ENCODE peak calls at places on chromosomes 11 and 22, in four cellular contexts. K is breast epithelium, M is endothelial cell of umbilical vein, J is spleen. L is an unnamed sample.

GRCh38 chr22:17638182-17638431 is 450 bp upstream of the BCL2L13 start:
- DNase-seq in K (no peak), M (no peak), J (peak), L (no peak)

GRCh38 chr22:39839917-39840510 is 53.5 kb downstream of the ENTHD1 start:
- DNase-seq in K (no peak), M (no peak), J (no peak), L (no peak)

GRCh38 chr22:48653306-48653705 is 1174.4 kb downstream of the BRD1 start:
- DNase-seq in K (no peak), M (no peak), J (no peak), L (no peak)

GRCh38 chr11:5129457-5129877 is 8.7 kb downstream of the OR52A5 start:
- DNase-seq in K (no peak), M (no peak), J (no peak), L (no peak)

GRCh38 chr11:78351979-78352731 is 65.5 kb downstream of the GAB2 start:
- DNase-seq in K (no peak), M (no peak), J (no peak), L (no peak)

GRCh38 chr11:109015283-109015682 is 350.4 kb downstream of the DDX10 start:
- DNase-seq in K (no peak), M (peak), J (no peak), L (no peak)

GRCh38 chr11:66188580-66188979 is 79.9 kb upstream of the RAB1B start:
- DNase-seq in K (no peak), M (peak), J (no peak), L (no peak)

GRCh38 chr22:17612057-17612456 is 16.5 kb downstream of the ATP6V1E1 start:
- DNase-seq in K (no peak), M (no peak), J (no peak), L (no peak)

GRCh38 chr11:123052884-123053721 is 8.8 kb downstream of the HSPA8 start:
- DNase-seq in K (no peak), M (no peak), J (no peak), L (no peak)

GRCh38 chr11:96472085-96472484 is 82.3 kb downstream of the JRKL start:
- DNase-seq in K (no peak), M (no peak), J (no peak), L (no peak)

GRCh38 chr11:69310934-69311766 is 17.2 kb downstream of the MYEOV start:
- DNase-seq in K (no peak), M (no peak), J (no peak), L (no peak)

GRCh38 chr11:72721689-72722049 is 30.5 kb downstream of the ARAP1 start:
- DNase-seq in K (no peak), M (no peak), J (peak), L (peak)

GRCh38 chr11:110079726-110080125 is 13.5 kb upstream of the ZC3H12C start:
- DNase-seq in K (no peak), M (no peak), J (no peak), L (no peak)

GRCh38 chr22:21926728-21927127 is 25.9 kb downstream of the PPM1F start:
- DNase-seq in K (no peak), M (no peak), J (peak), L (no peak)

GRCh38 chr22:47407626-47408025 is 645.2 kb downstream of the TBC1D22A start:
- DNase-seq in K (no peak), M (no peak), J (no peak), L (no peak)

GRCh38 chr11:92685049-92685448 is 284.4 kb upstream of the MTNR1B start:
- DNase-seq in K (no peak), M (no peak), J (no peak), L (no peak)

GRCh38 chr11:71305451-71306125 is 53.2 kb upstream of the SHANK2 start:
- DNase-seq in K (peak), M (no peak), J (peak), L (peak)

GRCh38 chr11:130798280-130798679 is 118.0 kb downstream of the SNX19 start:
- DNase-seq in K (no peak), M (no peak), J (no peak), L (no peak)

GRCh38 chr11:68213135-68213515 is at the start of gene KMT5B:
- DNase-seq in K (peak), M (no peak), J (no peak), L (peak)

GRCh38 chr11:66936326-66936725 is 21.9 kb downstream of the PC start:
- DNase-seq in K (no peak), M (no peak), J (no peak), L (no peak)

GRCh38 chr11:41826129-41826528 is 366.7 kb upstream of the LRRC4C start:
- DNase-seq in K (no peak), M (no peak), J (no peak), L (no peak)

GRCh38 chr11:76794371-76795284 is 11.5 kb downstream of the TSKU start:
- DNase-seq in K (no peak), M (no peak), J (peak), L (no peak)

GRCh38 chr11:10735532-10736465 is 15.2 kb upstream of the CTR9 start:
- DNase-seq in K (peak), M (peak), J (peak), L (peak)

GRCh38 chr22:36595154-36595553 is 66.2 kb upstream of the EIF3D start:
- DNase-seq in K (no peak), M (no peak), J (no peak), L (no peak)

GRCh38 chr11:18540207-18541009 is 13.7 kb upstream of the TSG101 start:
- DNase-seq in K (no peak), M (peak), J (no peak), L (no peak)

GRCh38 chr11:129323896-129324522 is 51.6 kb upstream of the BARX2 start:
- DNase-seq in K (no peak), M (no peak), J (no peak), L (peak)
- TF ChIP-seq POLR2AphosphoS5 in K (no peak), M (no peak), J (no peak), L (peak)

GRCh38 chr11:12110714-12111481 is 508 bp downstream of the MICAL2 start:
- DNase-seq in K (no peak), M (no peak), J (peak), L (no peak)

GRCh38 chr11:12110201-12110713 is at the start of gene MICAL2:
- DNase-seq in K (peak), M (peak), J (peak), L (peak)

GRCh38 chr11:12108875-12109453 is 1.4 kb upstream of the MICAL2 start:
- DNase-seq in K (no peak), M (no peak), J (no peak), L (no peak)

GRCh38 chr11:12111482-12112149 is 1.2 kb downstream of the MICAL2 start:
- DNase-seq in K (no peak), M (no peak), J (no peak), L (no peak)

GRCh38 chr11:12109591-12110196 is 696 bp upstream of the MICAL2 start:
- DNase-seq in K (no peak), M (no peak), J (no peak), L (no peak)
- TF ChIP-seq POLR2AphosphoS5 in K (no peak), M (no peak), J (no peak), L (no peak)

DNA sequence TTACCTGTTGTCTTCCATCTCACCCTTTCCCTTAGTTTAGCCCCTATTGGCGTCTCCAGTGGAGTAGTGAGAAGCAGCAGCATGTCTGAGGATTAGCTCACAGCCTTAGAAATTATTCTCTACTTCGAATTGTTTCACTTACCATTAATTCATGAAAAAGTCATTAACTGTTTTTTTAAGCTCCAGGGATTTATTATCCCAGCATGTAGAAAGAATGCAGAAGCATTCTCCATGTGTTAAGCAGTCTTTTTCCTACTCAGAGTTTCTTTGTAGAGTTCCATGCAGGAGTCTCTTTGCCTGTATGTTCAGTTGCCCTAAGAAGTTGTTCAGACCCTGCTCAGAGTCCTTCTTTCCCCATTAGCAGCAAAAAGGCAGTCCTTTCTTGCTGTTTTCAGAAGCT is 137.9 kb upstream of the RASSF10 start:
- DNase-seq in K (no peak), M (no peak), J (no peak), L (no peak)
- TF ChIP-seq POLR2AphosphoS5 in K (no peak), M (no peak), J (no peak), L (no peak)

GRCh38 chr11:21546715-21547114 is 646.2 kb upstream of the ANO5 start:
- DNase-seq in K (no peak), M (no peak), J (no peak), L (no peak)

GRCh38 chr11:21537980-21538379 is 654.9 kb upstream of the ANO5 start:
- DNase-seq in K (no peak), M (no peak), J (no peak), L (no peak)

GRCh38 chr11:21545701-21546100 is 647.2 kb upstream of the ANO5 start:
- DNase-seq in K (no peak), M (no peak), J (no peak), L (no peak)

DNA sequence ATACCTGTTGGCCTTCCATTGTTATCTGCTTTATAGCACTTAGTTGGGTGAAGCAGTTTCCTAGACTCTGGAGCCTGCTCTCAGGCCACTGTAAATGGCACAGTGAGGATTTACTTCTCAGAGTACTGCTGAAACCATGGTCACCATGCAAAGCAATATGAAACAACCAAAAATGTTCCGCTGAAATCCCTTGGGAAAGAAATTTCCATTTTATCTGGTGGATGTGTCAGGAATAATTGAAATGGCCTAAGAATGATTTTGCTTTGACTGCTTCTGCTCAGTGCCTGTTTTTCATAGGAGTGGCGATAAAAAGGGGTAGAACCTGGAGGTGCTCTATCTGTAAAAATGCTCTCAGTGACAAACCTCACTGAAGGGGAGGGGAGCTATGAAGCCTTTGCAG is 651.7 kb upstream of the ANO5 start:
- DNase-seq in K (no peak), M (no peak), J (no peak), L (no peak)
- TF ChIP-seq POLR2AphosphoS5 in K (no peak), M (no peak), J (no peak), L (no peak)